ENCODE peak calls at places on chromosomes 11 and 22, in seven cellular contexts. One of them, this sample, is unnamed.

GRCh38 chr11:106697058-106697457 is 321.2 kb downstream of the GUCY1A2 start:
- DNase-seq in hypothalamus: no peak
- DNase-seq in KBM-7: no peak
- DNase-seq in activated CD4-positive, alpha-beta T cell treated with anti-CD3 and anti-CD28 coated beads for 48 hours: no peak
- DNase-seq in T follicular helper cell: no peak
- DNase-seq in NCI-H146: no peak
- DNase-seq in stimulated activated CD4-positive, alpha-beta T cell treated with anti-CD3 and anti-CD28 coated beads, Interleukin-15, amount 100 ng/mL, for 24 hours: no peak
- DNase-seq in this sample: no peak

GRCh38 chr22:29801153-29801552 is 34.0 kb downstream of the UQCR10 start:
- DNase-seq in KBM-7: no peak
- DNase-seq in activated CD4-positive, alpha-beta T cell treated with anti-CD3 and anti-CD28 coated beads for 48 hours: no peak
- DNase-seq in T follicular helper cell: no peak
- DNase-seq in stimulated activated CD4-positive, alpha-beta T cell treated with anti-CD3 and anti-CD28 coated beads, Interleukin-15, amount 100 ng/mL, for 24 hours: no peak
- DNase-seq in hypothalamus: no peak
- DNase-seq in NCI-H146: no peak
- DNase-seq in this sample: no peak

GRCh38 chr11:76248210-76248609 is 41.9 kb upstream of the WNT11 start:
- DNase-seq in NCI-H146: peak
- DNase-seq in hypothalamus: no peak
- DNase-seq in KBM-7: no peak
- DNase-seq in T follicular helper cell: no peak
- DNase-seq in activated CD4-positive, alpha-beta T cell treated with anti-CD3 and anti-CD28 coated beads for 48 hours: no peak
- DNase-seq in stimulated activated CD4-positive, alpha-beta T cell treated with anti-CD3 and anti-CD28 coated beads, Interleukin-15, amount 100 ng/mL, for 24 hours: peak
- DNase-seq in this sample: no peak

GRCh38 chr22:19455585-19456370 is 8.3 kb upstream of the C22orf39 start:
- DNase-seq in T follicular helper cell: no peak
- DNase-seq in KBM-7: no peak
- DNase-seq in activated CD4-positive, alpha-beta T cell treated with anti-CD3 and anti-CD28 coated beads for 48 hours: no peak
- DNase-seq in NCI-H146: no peak
- DNase-seq in stimulated activated CD4-positive, alpha-beta T cell treated with anti-CD3 and anti-CD28 coated beads, Interleukin-15, amount 100 ng/mL, for 24 hours: no peak
- DNase-seq in hypothalamus: no peak
- DNase-seq in this sample: no peak

GRCh38 chr11:94171693-94172440 is 43.2 kb downstream of the PANX1 start:
- DNase-seq in stimulated activated CD4-positive, alpha-beta T cell treated with anti-CD3 and anti-CD28 coated beads, Interleukin-15, amount 100 ng/mL, for 24 hours: peak
- DNase-seq in NCI-H146: peak
- DNase-seq in hypothalamus: peak
- DNase-seq in activated CD4-positive, alpha-beta T cell treated with anti-CD3 and anti-CD28 coated beads for 48 hours: peak
- DNase-seq in T follicular helper cell: no peak
- DNase-seq in KBM-7: peak
- DNase-seq in this sample: no peak

GRCh38 chr11:15223318-15223717 is 108.6 kb downstream of the INSC start:
- DNase-seq in KBM-7: no peak
- DNase-seq in stimulated activated CD4-positive, alpha-beta T cell treated with anti-CD3 and anti-CD28 coated beads, Interleukin-15, amount 100 ng/mL, for 24 hours: no peak
- DNase-seq in activated CD4-positive, alpha-beta T cell treated with anti-CD3 and anti-CD28 coated beads for 48 hours: no peak
- DNase-seq in hypothalamus: no peak
- DNase-seq in NCI-H146: no peak
- DNase-seq in T follicular helper cell: no peak
- DNase-seq in this sample: no peak

GRCh38 chr11:44258190-44258489 is 51.8 kb downstream of the ALX4 start:
- DNase-seq in hypothalamus: no peak
- DNase-seq in T follicular helper cell: no peak
- DNase-seq in stimulated activated CD4-positive, alpha-beta T cell treated with anti-CD3 and anti-CD28 coated beads, Interleukin-15, amount 100 ng/mL, for 24 hours: no peak
- DNase-seq in NCI-H146: no peak
- DNase-seq in KBM-7: no peak
- DNase-seq in activated CD4-positive, alpha-beta T cell treated with anti-CD3 and anti-CD28 coated beads for 48 hours: no peak
- DNase-seq in this sample: no peak

GRCh38 chr11:62708423-62709261 is 1.2 kb downstream of the GNG3 start:
- DNase-seq in T follicular helper cell: peak
- DNase-seq in NCI-H146: peak
- DNase-seq in stimulated activated CD4-positive, alpha-beta T cell treated with anti-CD3 and anti-CD28 coated beads, Interleukin-15, amount 100 ng/mL, for 24 hours: peak
- DNase-seq in KBM-7: no peak
- DNase-seq in activated CD4-positive, alpha-beta T cell treated with anti-CD3 and anti-CD28 coated beads for 48 hours: peak
- DNase-seq in hypothalamus: no peak
- DNase-seq in this sample: peak

GRCh38 chr11:14067686-14068085 is 105.2 kb downstream of the SPON1 start:
- DNase-seq in stimulated activated CD4-positive, alpha-beta T cell treated with anti-CD3 and anti-CD28 coated beads, Interleukin-15, amount 100 ng/mL, for 24 hours: no peak
- DNase-seq in KBM-7: no peak
- DNase-seq in activated CD4-positive, alpha-beta T cell treated with anti-CD3 and anti-CD28 coated beads for 48 hours: no peak
- DNase-seq in T follicular helper cell: no peak
- DNase-seq in hypothalamus: no peak
- DNase-seq in NCI-H146: no peak
- DNase-seq in this sample: no peak

GRCh38 chr22:37905534-37906363 is at the start of gene MICALL1:
- DNase-seq in NCI-H146: peak
- DNase-seq in stimulated activated CD4-positive, alpha-beta T cell treated with anti-CD3 and anti-CD28 coated beads, Interleukin-15, amount 100 ng/mL, for 24 hours: peak
- DNase-seq in T follicular helper cell: peak
- DNase-seq in activated CD4-positive, alpha-beta T cell treated with anti-CD3 and anti-CD28 coated beads for 48 hours: peak
- DNase-seq in KBM-7: peak
- DNase-seq in hypothalamus: peak
- DNase-seq in this sample: peak

This sample was measured in mucosa of descending colon.